ENCODE peak calls at places on chromosomes 4 and X, in ten cellular contexts. One of them, this sample, is unnamed.

GRCh38 chr4:169620846-169621228 is 459 bp downstream of the CLCN3 start:
- DNase-seq in nephron progenitor cell: peak
- DNase-seq in astrocyte of the hippocampus: peak
- DNase-seq in HS-5: no peak
- DNase-seq in GM04503: no peak
- DNase-seq in dorsolateral prefrontal cortex: no peak
- DNase-seq in left lung: no peak
- DNase-seq in RWPE1: no peak
- DNase-seq in breast epithelium: peak
- DNase-seq in neuronal stem cell: peak
- DNase-seq in this sample: peak

GRCh38 chrX:154378059-154378798 is 866 bp upstream of the EMD start:
- DNase-seq in nephron progenitor cell: no peak
- DNase-seq in breast epithelium: peak
- DNase-seq in astrocyte of the hippocampus: peak
- DNase-seq in left lung: peak
- DNase-seq in GM04503: no peak
- DNase-seq in dorsolateral prefrontal cortex: no peak
- DNase-seq in HS-5: no peak
- DNase-seq in RWPE1: no peak
- DNase-seq in neuronal stem cell: no peak
- DNase-seq in this sample: no peak

GRCh38 chrX:150032742-150033141 is 94.5 kb upstream of the EOLA2 start:
- DNase-seq in astrocyte of the hippocampus: no peak
- DNase-seq in left lung: no peak
- DNase-seq in RWPE1: peak
- DNase-seq in nephron progenitor cell: no peak
- DNase-seq in dorsolateral prefrontal cortex: no peak
- DNase-seq in HS-5: no peak
- DNase-seq in GM04503: peak
- DNase-seq in neuronal stem cell: peak
- DNase-seq in breast epithelium: no peak
- DNase-seq in this sample: no peak

GRCh38 chrX:54422168-54422567 is 18.0 kb upstream of the TSR2 start:
- DNase-seq in RWPE1: no peak
- DNase-seq in dorsolateral prefrontal cortex: no peak
- DNase-seq in nephron progenitor cell: no peak
- DNase-seq in astrocyte of the hippocampus: no peak
- DNase-seq in GM04503: no peak
- DNase-seq in breast epithelium: no peak
- DNase-seq in neuronal stem cell: no peak
- DNase-seq in HS-5: no peak
- DNase-seq in left lung: no peak
- DNase-seq in this sample: no peak

GRCh38 chrX:20514358-20514757 is 247.6 kb upstream of the RPS6KA3 start:
- DNase-seq in left lung: no peak
- DNase-seq in astrocyte of the hippocampus: peak
- DNase-seq in GM04503: no peak
- DNase-seq in nephron progenitor cell: no peak
- DNase-seq in HS-5: peak
- DNase-seq in dorsolateral prefrontal cortex: no peak
- DNase-seq in breast epithelium: no peak
- DNase-seq in neuronal stem cell: no peak
- DNase-seq in RWPE1: peak
- DNase-seq in this sample: no peak

GRCh38 chr4:41442818-41443217 is 95.1 kb upstream of the LIMCH1 start:
- DNase-seq in nephron progenitor cell: no peak
- DNase-seq in astrocyte of the hippocampus: no peak
- DNase-seq in breast epithelium: no peak
- DNase-seq in left lung: no peak
- DNase-seq in GM04503: no peak
- DNase-seq in neuronal stem cell: no peak
- DNase-seq in dorsolateral prefrontal cortex: no peak
- DNase-seq in HS-5: no peak
- DNase-seq in RWPE1: no peak
- DNase-seq in this sample: no peak

GRCh38 chr4:139763668-139764067 is 98.0 kb downstream of the MGST2 start:
- DNase-seq in GM04503: no peak
- DNase-seq in neuronal stem cell: no peak
- DNase-seq in dorsolateral prefrontal cortex: no peak
- DNase-seq in breast epithelium: no peak
- DNase-seq in astrocyte of the hippocampus: no peak
- DNase-seq in RWPE1: no peak
- DNase-seq in HS-5: no peak
- DNase-seq in nephron progenitor cell: no peak
- DNase-seq in left lung: no peak
- DNase-seq in this sample: no peak

GRCh38 chrX:43436497-43436896 is 219.6 kb upstream of the MAOA start:
- DNase-seq in neuronal stem cell: no peak
- DNase-seq in breast epithelium: no peak
- DNase-seq in HS-5: no peak
- DNase-seq in dorsolateral prefrontal cortex: no peak
- DNase-seq in GM04503: no peak
- DNase-seq in left lung: no peak
- DNase-seq in nephron progenitor cell: no peak
- DNase-seq in RWPE1: no peak
- DNase-seq in astrocyte of the hippocampus: no peak
- DNase-seq in this sample: no peak

GRCh38 chr4:152936446-152937279 is 540 bp downstream of the FHDC1 start:
- DNase-seq in HS-5: no peak
- DNase-seq in breast epithelium: no peak
- DNase-seq in RWPE1: peak
- DNase-seq in left lung: peak
- DNase-seq in GM04503: no peak
- DNase-seq in dorsolateral prefrontal cortex: no peak
- DNase-seq in neuronal stem cell: peak
- DNase-seq in astrocyte of the hippocampus: peak
- DNase-seq in nephron progenitor cell: peak
- DNase-seq in this sample: no peak

GRCh38 chr4:131595140-131595539 is 1554.0 kb upstream of the PCDH10 start:
- DNase-seq in RWPE1: no peak
- DNase-seq in dorsolateral prefrontal cortex: no peak
- DNase-seq in astrocyte of the hippocampus: no peak
- DNase-seq in left lung: no peak
- DNase-seq in GM04503: no peak
- DNase-seq in nephron progenitor cell: no peak
- DNase-seq in breast epithelium: no peak
- DNase-seq in HS-5: no peak
- DNase-seq in neuronal stem cell: no peak
- DNase-seq in this sample: no peak

GRCh38 chr4:15740764-15741404 is 37.2 kb upstream of the CD38 start:
- DNase-seq in left lung: no peak
- DNase-seq in GM04503: no peak
- DNase-seq in breast epithelium: no peak
- DNase-seq in dorsolateral prefrontal cortex: no peak
- DNase-seq in astrocyte of the hippocampus: no peak
- DNase-seq in neuronal stem cell: no peak
- DNase-seq in RWPE1: no peak
- DNase-seq in HS-5: no peak
- DNase-seq in nephron progenitor cell: no peak
- DNase-seq in this sample: no peak